ENCODE peak calls at places on chromosome 5, in five cellular contexts. V is T-helper 1 cell, P is SK-N-DZ, G is H7, Q is neuronal stem cell. U is an unnamed sample.

GRCh38 chr5:173802670-173803165 is 85.4 kb upstream of the CPEB4 start:
- DNase-seq in Q (no peak), G (no peak), V (no peak), P (no peak), U (no peak)

GRCh38 chr5:130045334-130045733 is 141.1 kb downstream of the CHSY3 start:
- DNase-seq in V (no peak), G (no peak), P (no peak), Q (no peak), U (no peak)

GRCh38 chr5:31671339-31671741 is 32.4 kb downstream of the PDZD2 start:
- DNase-seq in V (no peak), P (no peak), G (no peak), Q (no peak), U (no peak)

GRCh38 chr5:59587489-59588337 is 305.8 kb downstream of the PDE4D start:
- DNase-seq in P (peak), Q (peak), V (no peak), G (peak), U (peak)

GRCh38 chr5:151571270-151572173 is 19.6 kb downstream of the FAT2 start:
- DNase-seq in V (no peak), G (no peak), P (no peak), Q (no peak), U (peak)

GRCh38 chr5:5198111-5198510 is 58.0 kb downstream of the ADAMTS16 start:
- DNase-seq in V (no peak), P (no peak), G (no peak), Q (no peak), U (no peak)

GRCh38 chr5:170747851-170748250 is 35.7 kb upstream of the GABRP start:
- DNase-seq in P (peak), V (no peak), G (peak), Q (no peak), U (peak)

GRCh38 chr5:103218164-103218563 is 40.4 kb upstream of the MACIR start:
- DNase-seq in G (no peak), P (no peak), Q (no peak), V (no peak), U (no peak)

GRCh38 chr5:153523831-153524230 is 33.4 kb downstream of the GRIA1 start:
- DNase-seq in V (no peak), P (no peak), Q (no peak), G (no peak), U (no peak)

GRCh38 chr5:1402611-1403255 is 42.5 kb downstream of the SLC6A3 start:
- DNase-seq in Q (no peak), P (no peak), G (no peak), V (no peak), U (no peak)

GRCh38 chr5:66713998-66714397 is 117.8 kb downstream of the MAST4 start:
- DNase-seq in P (no peak), V (peak), Q (no peak), G (no peak), U (no peak)

GRCh38 chr5:62385136-62385535 is 18.6 kb downstream of the DIMT1 start:
- DNase-seq in P (no peak), V (no peak), G (no peak), Q (no peak), U (no peak)

GRCh38 chr5:180823346-180823745 is 20.7 kb upstream of the MGAT1 start:
- DNase-seq in P (no peak), V (no peak), G (no peak), Q (no peak), U (no peak)

GRCh38 chr5:35926389-35927051 is 11.9 kb downstream of the CAPSL start:
- DNase-seq in V (peak), P (peak), G (peak), Q (peak), U (peak)

GRCh38 chr5:133228316-133228715 is 176.5 kb downstream of the HSPA4 start:
- DNase-seq in V (no peak), P (no peak), Q (no peak), G (no peak), U (no peak)

GRCh38 chr5:15757635-15758034 is 257.7 kb downstream of the FBXL7 start:
- DNase-seq in V (no peak), Q (no peak), G (no peak), P (no peak), U (no peak)

GRCh38 chr5:72624641-72625236 is 117.5 kb upstream of the ZNF366 start:
- DNase-seq in Q (no peak), G (no peak), P (no peak), V (no peak), U (no peak)

GRCh38 chr5:100560860-100561259 is 25.7 kb downstream of the FAM174A start:
- DNase-seq in G (no peak), V (no peak), Q (no peak), P (no peak), U (no peak)

GRCh38 chr5:160923431-160923830 is 71.4 kb upstream of the ATP10B start:
- DNase-seq in G (no peak), V (no peak), P (no peak), Q (no peak), U (no peak)

GRCh38 chr5:8843766-8844165 is 702.1 kb downstream of the SEMA5A start:
- DNase-seq in G (no peak), V (no peak), Q (no peak), P (no peak), U (no peak)

GRCh38 chr5:61306531-61307195 is 25.4 kb upstream of the ZSWIM6 start:
- DNase-seq in Q (no peak), P (no peak), G (no peak), V (peak), U (no peak)

GRCh38 chr5:122102825-122103224 is 24.8 kb upstream of the LOX start:
- DNase-seq in G (no peak), V (no peak), P (no peak), Q (no peak), U (no peak)

GRCh38 chr5:30324083-30324482 is 869.4 kb upstream of the CDH6 start:
- DNase-seq in G (no peak), P (no peak), V (no peak), Q (no peak), U (peak)

GRCh38 chr5:163503106-163504090 is 2.0 kb upstream of the MAT2B start:
- DNase-seq in P (peak), Q (peak), G (peak), V (peak), U (peak)

U was measured in GM23338.